ENCODE peak calls at places on chromosomes 5 and 9, in eight cellular contexts. T is spleen, D is progenitor cell of endocrine pancreas, O is fibroblast of the aortic adventitia, U is cardiac muscle cell, I is OCI-LY7, E is SK-N-SH, L is IMR-90. M is an unnamed sample.

GRCh38 chr9:504921-505821 is 290.5 kb downstream of the DOCK8 start:
- DNase-seq in L (no peak), T (peak), D (peak), O (no peak), U (peak), I (peak), E (peak), M (peak)

GRCh38 chr9:23123048-23123632 is 676.5 kb downstream of the DMRTA1 start:
- DNase-seq in E (peak), D (no peak), I (peak), T (no peak), O (peak), L (peak), U (peak), M (no peak)

GRCh38 chr5:179818746-179819295 is 1.9 kb upstream of the SQSTM1 start:
- DNase-seq in D (peak), L (peak), U (peak), T (peak), O (peak), E (peak), I (peak), M (peak)

GRCh38 chr5:32767948-32768427 is 56.9 kb downstream of the NPR3 start:
- DNase-seq in D (no peak), I (no peak), O (peak), E (no peak), T (no peak), L (peak), U (no peak), M (no peak)

GRCh38 chr9:75962186-75963036 is 71.9 kb downstream of the PCSK5 start:
- DNase-seq in I (no peak), T (no peak), U (no peak), L (no peak), O (no peak), E (no peak), D (no peak), M (no peak)

GRCh38 chr9:113589890-113590289 is 126.4 kb downstream of the RGS3 start:
- DNase-seq in T (peak), E (no peak), I (peak), U (no peak), O (peak), L (peak), D (no peak), M (no peak)

GRCh38 chr5:82421119-82421518 is 143.0 kb upstream of the RPS23 start:
- DNase-seq in T (no peak), L (peak), U (no peak), E (no peak), I (no peak), O (peak), D (no peak), M (no peak)

GRCh38 chr9:120412425-120412951 is 167.5 kb downstream of the CDK5RAP2 start:
- DNase-seq in I (no peak), E (no peak), O (peak), U (no peak), D (no peak), L (peak), T (no peak), M (no peak)

GRCh38 chr5:137137013-137137632 is 362.0 kb downstream of the SPOCK1 start:
- DNase-seq in O (peak), U (peak), D (no peak), I (no peak), T (no peak), E (peak), L (no peak), M (no peak)

GRCh38 chr5:89374818-89375521 is 492.0 kb upstream of the MEF2C start:
- DNase-seq in I (no peak), T (no peak), D (no peak), L (no peak), O (no peak), U (no peak), E (no peak), M (no peak)

GRCh38 chr5:15384176-15384575 is 115.8 kb upstream of the FBXL7 start:
- DNase-seq in L (no peak), I (no peak), E (no peak), U (no peak), O (no peak), D (no peak), T (no peak), M (no peak)

GRCh38 chr9:105114956-105115728 is 129.3 kb upstream of the SLC44A1 start:
- DNase-seq in E (no peak), U (no peak), O (no peak), I (peak), T (peak), L (peak), D (no peak), M (no peak)

GRCh38 chr9:29211681-29212589 is 1638.7 kb upstream of the C9orf72 start:
- DNase-seq in L (no peak), I (no peak), T (no peak), O (peak), D (peak), U (peak), E (peak), M (peak)

GRCh38 chr9:90895786-90896185 is 94.2 kb downstream of the SYK start:
- DNase-seq in I (no peak), U (no peak), O (no peak), L (no peak), D (no peak), E (no peak), T (no peak), M (no peak)

GRCh38 chr9:90900130-90900529 is 98.5 kb downstream of the SYK start:
- DNase-seq in T (no peak), O (peak), D (no peak), L (peak), I (no peak), E (no peak), U (peak), M (no peak)

GRCh38 chr9:90899287-90899686 is 97.7 kb downstream of the SYK start:
- DNase-seq in E (no peak), I (no peak), T (no peak), U (no peak), D (no peak), L (no peak), O (no peak), M (no peak)

GRCh38 chr9:90896231-90896630 is 94.6 kb downstream of the SYK start:
- DNase-seq in I (no peak), L (no peak), E (no peak), O (no peak), T (no peak), U (no peak), D (no peak), M (no peak)

DNA sequence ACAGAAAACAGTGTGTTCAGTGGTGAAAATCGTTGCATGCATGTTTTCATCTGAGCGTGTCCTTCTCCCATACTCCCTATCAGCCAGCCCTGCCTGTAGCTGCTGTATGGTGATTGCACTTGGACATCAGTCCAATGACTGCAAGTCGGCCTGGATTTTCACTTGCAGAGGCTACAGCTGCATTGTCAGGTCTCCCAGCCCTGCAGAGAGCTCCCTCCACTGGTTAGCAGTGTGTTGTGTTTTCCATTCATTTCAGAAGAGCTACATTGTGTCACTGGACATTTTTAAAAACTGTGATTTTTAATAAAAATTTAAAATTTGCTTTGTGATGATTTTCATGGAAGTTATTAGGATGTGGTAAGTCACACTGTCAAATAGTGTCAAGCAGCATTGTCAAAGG is 96.6 kb downstream of the SYK start:
- DNase-seq in L (peak), U (peak), D (no peak), T (no peak), E (no peak), O (peak), I (no peak), M (no peak)
- TF ChIP-seq CTCF in L (peak), U (peak), D (peak), T (no peak), E (peak), O (peak), I (peak), M (no peak)

GRCh38 chr5:115321309-115321708 is 24.9 kb upstream of the CCDC112 start:
- DNase-seq in L (peak), D (no peak), O (peak), E (no peak), T (no peak), U (no peak), I (no peak), M (no peak)

GRCh38 chr5:115322729-115323128 is 26.3 kb upstream of the CCDC112 start:
- DNase-seq in I (no peak), U (no peak), O (no peak), E (no peak), L (no peak), T (no peak), D (no peak), M (no peak)

GRCh38 chr5:115317750-115318149 is 21.3 kb upstream of the CCDC112 start:
- DNase-seq in U (no peak), I (no peak), O (no peak), D (no peak), E (no peak), L (no peak), T (no peak), M (no peak)

GRCh38 chr5:115320515-115320914 is 24.1 kb upstream of the CCDC112 start:
- DNase-seq in I (no peak), E (no peak), U (no peak), L (no peak), O (no peak), T (no peak), D (no peak), M (no peak)

DNA sequence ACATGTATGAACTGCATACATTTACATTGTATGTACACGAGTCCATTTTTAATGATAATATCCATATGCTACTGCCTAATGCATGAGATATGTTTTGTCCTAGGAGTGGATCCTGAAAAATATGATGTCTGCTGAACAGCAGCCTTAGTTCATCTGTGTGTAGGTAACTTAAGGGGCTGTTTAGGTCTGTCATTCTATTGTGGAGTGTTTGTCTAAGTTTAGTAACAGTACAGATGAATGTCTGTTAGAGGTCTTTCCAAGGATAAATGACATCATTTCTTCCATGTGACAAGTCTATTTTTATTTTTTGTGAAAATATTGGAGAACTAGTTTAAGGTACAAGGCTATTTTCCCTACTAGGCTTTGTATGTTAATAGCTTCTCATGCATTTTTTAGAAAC is 22.6 kb upstream of the CCDC112 start:
- DNase-seq in D (no peak), U (peak), I (no peak), E (no peak), O (no peak), L (no peak), T (no peak), M (no peak)
- TF ChIP-seq CTCF in D (no peak), U (no peak), I (no peak), E (no peak), O (no peak), L (no peak), T (no peak), M (no peak)

DNA sequence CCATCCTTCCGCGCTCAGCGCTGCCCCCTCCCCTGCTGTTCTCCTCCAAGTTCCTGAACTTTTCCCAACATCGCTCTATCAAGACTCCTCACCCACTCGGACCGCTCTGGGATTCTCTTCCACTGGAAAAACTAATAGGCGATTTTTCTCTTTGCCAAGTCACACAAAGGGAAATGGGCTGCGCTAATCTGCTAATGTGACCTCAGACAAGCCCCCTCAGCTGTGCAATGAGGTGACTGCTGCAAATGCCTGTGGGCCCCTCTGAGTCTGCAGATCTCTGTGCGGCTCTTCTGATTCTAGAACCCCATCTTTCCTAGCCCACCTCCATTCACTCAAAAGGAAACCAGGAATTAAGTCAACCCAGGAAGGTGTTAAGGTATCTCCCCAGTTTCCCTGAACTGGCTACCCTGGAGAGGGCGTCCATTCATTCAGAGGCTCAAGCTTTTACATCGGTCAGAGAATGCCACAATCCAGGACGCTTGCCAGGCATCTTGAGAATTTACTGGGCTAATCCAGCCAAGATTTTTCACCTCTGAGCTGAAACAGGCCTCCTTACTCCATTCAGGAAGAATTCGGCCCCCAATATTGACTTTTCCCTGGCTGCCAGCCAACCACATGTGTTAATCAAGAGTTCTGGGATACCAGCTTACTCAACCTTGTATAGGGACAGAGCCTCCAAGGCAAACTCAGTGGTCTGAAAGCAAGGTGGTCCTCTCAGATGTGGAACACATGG is 795 bp upstream of the ADAMTS12 start:
- DNase-seq in D (no peak), L (peak), E (no peak), O (peak), I (no peak), T (no peak), U (peak), M (no peak)
- TF ChIP-seq CTCF in D (no peak), L (no peak), E (no peak), O (no peak), I (no peak), T (no peak), U (no peak), M (no peak)

GRCh38 chr5:92313385-92313784 is 930.3 kb upstream of the ARRDC3 start:
- DNase-seq in T (no peak), U (peak), I (no peak), L (no peak), O (no peak), E (no peak), D (no peak), M (no peak)
- TF ChIP-seq CTCF in T (no peak), U (no peak), I (no peak), L (no peak), O (no peak), E (no peak), D (peak), M (no peak)